ENCODE peak calls at places on chromosomes 6 and 20, in nine cellular contexts. R is amniotic stem cell; S is lower lobe of right lung; D is cardiac fibroblast; J is ureter; V is activated T-helper 1 cell treated with anti-CD3 and anti-CD28 coated beads, Interleukin-2, amount 50 U/mL, for 16 hours; T is stimulated activated naive CD8-positive, alpha-beta T cell treated with anti-CD3 and anti-CD28 coated beads, Interleukin-15, Interleukin-2, amounts not matched to agents 100 U/mL and 50 U/mL, for 24 hours; N is stimulated activated CD4-positive, alpha-beta T cell treated with anti-CD3 and anti-CD28 coated beads, Interleukin-15, amount 100 ng/mL, for 1 hour; E is T-helper 9 cell. F is an unnamed sample.

GRCh38 chr6:53009056-53009455 is 14.0 kb upstream of the GSTA4 start:
- DNase-seq in R (no peak), S (no peak), D (no peak), J (no peak), V (no peak), T (no peak), N (no peak), E (no peak), F (no peak)

GRCh38 chr6:88538130-88538706 is 372.1 kb upstream of the CNR1 start:
- DNase-seq in R (no peak), S (no peak), D (no peak), J (no peak), V (no peak), T (no peak), N (no peak), E (no peak), F (peak)

GRCh38 chr6:22637781-22638180 is 68.4 kb downstream of the HDGFL1 start:
- DNase-seq in R (no peak), S (no peak), D (no peak), J (no peak), V (no peak), T (no peak), N (no peak), E (no peak), F (no peak)

GRCh38 chr6:38110407-38111025 is 291.0 kb downstream of the ZFAND3 start:
- DNase-seq in R (no peak), S (no peak), D (peak), J (no peak), V (no peak), T (no peak), N (no peak), E (no peak), F (no peak)

GRCh38 chr6:167678102-167679101 is 148.3 kb upstream of the AFDN start:
- DNase-seq in R (no peak), S (no peak), D (no peak), J (no peak), V (no peak), T (no peak), N (no peak), E (no peak), F (no peak)

GRCh38 chr20:25233016-25233772 is 14.7 kb upstream of the PYGB start:
- DNase-seq in R (peak), S (peak), D (peak), J (peak), V (no peak), T (no peak), N (no peak), E (no peak), F (no peak)

GRCh38 chr6:157110620-157111019 is 212.7 kb downstream of the TMEM242 start:
- DNase-seq in R (no peak), S (no peak), D (peak), J (no peak), V (no peak), T (no peak), N (no peak), E (no peak), F (no peak)

GRCh38 chr20:58084566-58084965 is 143.9 kb downstream of the ANKRD60 start:
- DNase-seq in R (no peak), S (no peak), D (no peak), J (peak), V (no peak), T (no peak), N (no peak), E (no peak), F (no peak)

GRCh38 chr20:57482148-57482547 is 42.8 kb downstream of the CTCFL start:
- DNase-seq in R (no peak), S (no peak), D (no peak), J (no peak), V (no peak), T (no peak), N (no peak), E (no peak), F (no peak)

GRCh38 chr6:63121166-63121565 is 90.1 kb upstream of the FKBP1C start:
- DNase-seq in R (no peak), S (no peak), D (no peak), J (no peak), V (no peak), T (no peak), N (no peak), E (no peak), F (no peak)

GRCh38 chr6:83594936-83595335 is 82.6 kb downstream of the PRSS35 start:
- DNase-seq in R (no peak), S (no peak), D (no peak), J (no peak), V (no peak), T (no peak), N (no peak), E (no peak), F (no peak)

F was measured in erythroblast.